ENCODE peak calls at places on chromosomes 12 and 14, in seven cellular contexts. T is lower lobe of right lung, A is GM23338, D is AG09309, H is choroid plexus epithelial cell, S is mammary epithelial cell, J is neural progenitor cell. M is an unnamed sample.

GRCh38 chr14:71155743-71156142 is 248.5 kb downstream of the PCNX1 start:
- DNase-seq in T (no peak), A (no peak), D (no peak), H (peak; percentile 25), S (no peak), J (no peak), M (no peak)

GRCh38 chr12:10867381-10867780 is 16.7 kb downstream of the PRH1 start:
- DNase-seq in T (no peak), A (peak; percentile 27), D (no peak), H (no peak), S (no peak), J (no peak), M (no peak)

GRCh38 chr12:98408681-98409080 is 106.7 kb upstream of the TMPO start:
- DNase-seq in T (no peak), A (no peak), D (no peak), H (no peak), S (no peak), J (no peak), M (no peak)

GRCh38 chr12:18145924-18146323 is 55.9 kb upstream of the RERGL start:
- DNase-seq in T (no peak), A (no peak), D (no peak), H (peak; percentile 67), S (no peak), J (no peak), M (no peak)

GRCh38 chr14:75292016-75292646 is 13.5 kb downstream of the FOS start:
- DNase-seq in T (no peak), A (no peak), D (no peak), H (no peak), S (no peak), J (no peak), M (no peak)

GRCh38 chr14:56979961-56980360 is 169.7 kb upstream of the OTX2 start:
- DNase-seq in T (no peak), A (no peak), D (no peak), H (no peak), S (no peak), J (no peak), M (no peak)

GRCh38 chr12:77724367-77724957 is 106.2 kb upstream of the NAV3 start:
- DNase-seq in T (no peak), A (peak; percentile 66), D (peak; percentile 13), H (peak; percentile 82), S (peak; percentile 25), J (peak; percentile 43), M (peak; percentile 65)

GRCh38 chr14:92315050-92315785 is 7.7 kb upstream of the SLC24A4 start:
- DNase-seq in T (no peak), A (no peak), D (no peak), H (no peak), S (no peak), J (no peak), M (no peak)

GRCh38 chr14:74638066-74638465 is 26.0 kb upstream of the LTBP2 start:
- DNase-seq in T (no peak), A (no peak), D (no peak), H (no peak), S (no peak), J (no peak), M (no peak)

GRCh38 chr14:23284654-23285529 is 1.0 kb downstream of the HOMEZ start:
- DNase-seq in T (no peak), A (no peak), D (no peak), H (peak; percentile 53), S (peak; percentile 57), J (no peak), M (no peak)

GRCh38 chr14:72518809-72519377 is 375.0 kb downstream of the DPF3 start:
- DNase-seq in T (no peak), A (no peak), D (no peak), H (no peak), S (no peak), J (no peak), M (no peak)
- H3K4me3 ChIP-seq in T (no peak overlapping the region), A (no peak overlapping the region), D (no peak overlapping the region), H (no peak overlapping the region), S (no peak overlapping the region), J (no peak overlapping the region), M (no peak overlapping the region)

GRCh38 chr14:52551696-52552062 is 626 bp downstream of the TXNDC16 start:
- DNase-seq in T (no peak), A (no peak), D (no peak), H (peak; percentile 67), S (peak; percentile 40), J (peak; percentile 13), M (peak; percentile 52)
- TF ChIP-seq CTCF in T (no peak), A (no peak), D (peak; percentile 45), H (peak; percentile 59), S (peak; percentile 26), J (peak; percentile 31), M (peak; percentile 50)

GRCh38 chr12:42469355-42470006 is 120.1 kb downstream of the PRICKLE1 start:
- DNase-seq in T (no peak), A (no peak), D (no peak), H (no peak), S (no peak), J (no peak), M (no peak)
- H3K4me3 ChIP-seq in T (peak overlapping the region; percentile 34), A (no peak overlapping the region), D (no peak overlapping the region), H (no peak overlapping the region), S (no peak overlapping the region), J (no peak overlapping the region), M (no peak overlapping the region)

GRCh38 chr14:72448212-72448611 is 445.7 kb downstream of the DPF3 start:
- DNase-seq in T (no peak), A (no peak), D (no peak), H (no peak), S (no peak), J (no peak), M (no peak)
- TF ChIP-seq CTCF in T (no peak), A (peak; percentile 9), D (no peak), H (no peak), S (no peak), J (no peak), M (no peak)